ENCODE peak calls at places on chromosomes 12 and 14, in seven cellular contexts. One of them, this sample, is unnamed.

GRCh38 chr14:33932526-33933292 is 18.2 kb downstream of the EGLN3 start:
- DNase-seq in substantia nigra: no peak
- DNase-seq in HFFc6: no peak
- DNase-seq in KG1: no peak
- DNase-seq in activated naive CD8-positive, alpha-beta T cell treated with anti-CD3 and anti-CD28 coated beads for 36 hours: no peak
- DNase-seq in astrocyte of the spinal cord: peak
- DNase-seq in H54: no peak
- DNase-seq in this sample: no peak

GRCh38 chr12:101806280-101806679 is 24.5 kb downstream of the GNPTAB start:
- DNase-seq in HFFc6: no peak
- DNase-seq in H54: no peak
- DNase-seq in KG1: no peak
- DNase-seq in astrocyte of the spinal cord: no peak
- DNase-seq in activated naive CD8-positive, alpha-beta T cell treated with anti-CD3 and anti-CD28 coated beads for 36 hours: no peak
- DNase-seq in substantia nigra: no peak
- DNase-seq in this sample: no peak

GRCh38 chr12:71128191-71128590 is 29.6 kb downstream of the TSPAN8 start:
- DNase-seq in KG1: no peak
- DNase-seq in activated naive CD8-positive, alpha-beta T cell treated with anti-CD3 and anti-CD28 coated beads for 36 hours: no peak
- DNase-seq in HFFc6: no peak
- DNase-seq in astrocyte of the spinal cord: no peak
- DNase-seq in substantia nigra: no peak
- DNase-seq in H54: no peak
- DNase-seq in this sample: no peak

GRCh38 chr14:74400328-74400727 is 25.7 kb downstream of the SYNDIG1L start:
- DNase-seq in activated naive CD8-positive, alpha-beta T cell treated with anti-CD3 and anti-CD28 coated beads for 36 hours: no peak
- DNase-seq in substantia nigra: no peak
- DNase-seq in astrocyte of the spinal cord: no peak
- DNase-seq in KG1: no peak
- DNase-seq in H54: no peak
- DNase-seq in HFFc6: peak
- DNase-seq in this sample: peak

GRCh38 chr12:48954781-48955501 is 2.3 kb downstream of the ARF3 start:
- DNase-seq in activated naive CD8-positive, alpha-beta T cell treated with anti-CD3 and anti-CD28 coated beads for 36 hours: no peak
- DNase-seq in H54: no peak
- DNase-seq in substantia nigra: no peak
- DNase-seq in HFFc6: no peak
- DNase-seq in astrocyte of the spinal cord: no peak
- DNase-seq in KG1: peak
- DNase-seq in this sample: no peak

GRCh38 chr14:61461808-61462275 is 140.5 kb downstream of the PRKCH start:
- DNase-seq in HFFc6: peak
- DNase-seq in H54: no peak
- DNase-seq in activated naive CD8-positive, alpha-beta T cell treated with anti-CD3 and anti-CD28 coated beads for 36 hours: no peak
- DNase-seq in substantia nigra: no peak
- DNase-seq in KG1: peak
- DNase-seq in astrocyte of the spinal cord: peak
- DNase-seq in this sample: peak

GRCh38 chr12:12046401-12046800 is 24.3 kb upstream of the BCL2L14 start:
- DNase-seq in HFFc6: no peak
- DNase-seq in H54: no peak
- DNase-seq in activated naive CD8-positive, alpha-beta T cell treated with anti-CD3 and anti-CD28 coated beads for 36 hours: no peak
- DNase-seq in substantia nigra: no peak
- DNase-seq in astrocyte of the spinal cord: no peak
- DNase-seq in KG1: no peak
- DNase-seq in this sample: no peak

GRCh38 chr14:51004801-51005526 is 60.7 kb upstream of the PYGL start:
- DNase-seq in H54: peak
- DNase-seq in KG1: no peak
- DNase-seq in substantia nigra: no peak
- DNase-seq in activated naive CD8-positive, alpha-beta T cell treated with anti-CD3 and anti-CD28 coated beads for 36 hours: no peak
- DNase-seq in astrocyte of the spinal cord: peak
- DNase-seq in HFFc6: no peak
- DNase-seq in this sample: peak

GRCh38 chr12:43099691-43100163 is 452.3 kb downstream of the ADAMTS20 start:
- DNase-seq in H54: no peak
- DNase-seq in KG1: no peak
- DNase-seq in substantia nigra: no peak
- DNase-seq in astrocyte of the spinal cord: no peak
- DNase-seq in activated naive CD8-positive, alpha-beta T cell treated with anti-CD3 and anti-CD28 coated beads for 36 hours: no peak
- DNase-seq in HFFc6: no peak
- DNase-seq in this sample: no peak

GRCh38 chr14:70096866-70097265 is 91.9 kb downstream of the SLC8A3 start:
- DNase-seq in activated naive CD8-positive, alpha-beta T cell treated with anti-CD3 and anti-CD28 coated beads for 36 hours: no peak
- DNase-seq in HFFc6: no peak
- DNase-seq in KG1: no peak
- DNase-seq in astrocyte of the spinal cord: no peak
- DNase-seq in H54: no peak
- DNase-seq in substantia nigra: no peak
- DNase-seq in this sample: peak

GRCh38 chr14:39376671-39377403 is 55.4 kb downstream of the FBXO33 start:
- DNase-seq in KG1: no peak
- DNase-seq in H54: no peak
- DNase-seq in activated naive CD8-positive, alpha-beta T cell treated with anti-CD3 and anti-CD28 coated beads for 36 hours: no peak
- DNase-seq in HFFc6: peak
- DNase-seq in astrocyte of the spinal cord: peak
- DNase-seq in substantia nigra: no peak
- DNase-seq in this sample: no peak

GRCh38 chr12:84508325-84508861 is 404.2 kb downstream of the SLC6A15 start:
- DNase-seq in substantia nigra: no peak
- DNase-seq in activated naive CD8-positive, alpha-beta T cell treated with anti-CD3 and anti-CD28 coated beads for 36 hours: no peak
- DNase-seq in astrocyte of the spinal cord: peak
- DNase-seq in HFFc6: peak
- DNase-seq in KG1: no peak
- DNase-seq in H54: peak
- DNase-seq in this sample: peak

GRCh38 chr12:68828669-68829068 is 20.7 kb downstream of the MDM2 start:
- DNase-seq in substantia nigra: no peak
- DNase-seq in H54: no peak
- DNase-seq in HFFc6: no peak
- DNase-seq in activated naive CD8-positive, alpha-beta T cell treated with anti-CD3 and anti-CD28 coated beads for 36 hours: no peak
- DNase-seq in KG1: no peak
- DNase-seq in astrocyte of the spinal cord: no peak
- DNase-seq in this sample: no peak

GRCh38 chr14:37036669-37037341 is 135.6 kb downstream of the SLC25A21 start:
- DNase-seq in activated naive CD8-positive, alpha-beta T cell treated with anti-CD3 and anti-CD28 coated beads for 36 hours: no peak
- DNase-seq in substantia nigra: no peak
- DNase-seq in KG1: no peak
- DNase-seq in H54: no peak
- DNase-seq in astrocyte of the spinal cord: peak
- DNase-seq in HFFc6: no peak
- DNase-seq in this sample: no peak

GRCh38 chr12:31008961-31009840 is 64.5 kb upstream of the DDX11 start:
- DNase-seq in HFFc6: no peak
- DNase-seq in activated naive CD8-positive, alpha-beta T cell treated with anti-CD3 and anti-CD28 coated beads for 36 hours: no peak
- DNase-seq in substantia nigra: no peak
- DNase-seq in H54: no peak
- DNase-seq in astrocyte of the spinal cord: no peak
- DNase-seq in KG1: no peak
- DNase-seq in this sample: no peak

GRCh38 chr14:92039073-92039719 is 663 bp downstream of the TRIP11 start:
- DNase-seq in HFFc6: peak
- DNase-seq in activated naive CD8-positive, alpha-beta T cell treated with anti-CD3 and anti-CD28 coated beads for 36 hours: peak
- DNase-seq in substantia nigra: no peak
- DNase-seq in H54: peak
- DNase-seq in KG1: peak
- DNase-seq in astrocyte of the spinal cord: peak
- DNase-seq in this sample: peak

GRCh38 chr12:11812558-11813421 is 163.3 kb downstream of the ETV6 start:
- DNase-seq in HFFc6: no peak
- DNase-seq in activated naive CD8-positive, alpha-beta T cell treated with anti-CD3 and anti-CD28 coated beads for 36 hours: no peak
- DNase-seq in astrocyte of the spinal cord: peak
- DNase-seq in H54: no peak
- DNase-seq in substantia nigra: peak
- DNase-seq in KG1: no peak
- DNase-seq in this sample: no peak

GRCh38 chr14:75597149-75597548 is 18.7 kb downstream of the FLVCR2 start:
- DNase-seq in H54: no peak
- DNase-seq in activated naive CD8-positive, alpha-beta T cell treated with anti-CD3 and anti-CD28 coated beads for 36 hours: no peak
- DNase-seq in KG1: no peak
- DNase-seq in substantia nigra: peak
- DNase-seq in HFFc6: no peak
- DNase-seq in astrocyte of the spinal cord: no peak
- DNase-seq in this sample: no peak

GRCh38 chr14:74302160-74302628 is 540 bp downstream of the ABCD4 start:
- DNase-seq in HFFc6: peak
- DNase-seq in H54: peak
- DNase-seq in KG1: peak
- DNase-seq in astrocyte of the spinal cord: peak
- DNase-seq in substantia nigra: no peak
- DNase-seq in activated naive CD8-positive, alpha-beta T cell treated with anti-CD3 and anti-CD28 coated beads for 36 hours: no peak
- DNase-seq in this sample: peak

GRCh38 chr12:22287776-22288621 is 46.5 kb downstream of the ST8SIA1 start:
- DNase-seq in H54: no peak
- DNase-seq in activated naive CD8-positive, alpha-beta T cell treated with anti-CD3 and anti-CD28 coated beads for 36 hours: no peak
- DNase-seq in substantia nigra: no peak
- DNase-seq in HFFc6: no peak
- DNase-seq in astrocyte of the spinal cord: peak
- DNase-seq in KG1: no peak
- DNase-seq in this sample: peak

GRCh38 chr12:20757-21156 is 45.8 kb upstream of the IQSEC3 start:
- DNase-seq in KG1: no peak
- DNase-seq in H54: no peak
- DNase-seq in HFFc6: no peak
- DNase-seq in substantia nigra: no peak
- DNase-seq in astrocyte of the spinal cord: no peak
- DNase-seq in activated naive CD8-positive, alpha-beta T cell treated with anti-CD3 and anti-CD28 coated beads for 36 hours: no peak
- DNase-seq in this sample: peak

GRCh38 chr12:14621821-14622220 is 54.1 kb upstream of the PLBD1 start:
- DNase-seq in astrocyte of the spinal cord: no peak
- DNase-seq in HFFc6: no peak
- DNase-seq in KG1: no peak
- DNase-seq in substantia nigra: no peak
- DNase-seq in activated naive CD8-positive, alpha-beta T cell treated with anti-CD3 and anti-CD28 coated beads for 36 hours: no peak
- DNase-seq in H54: no peak
- DNase-seq in this sample: no peak

GRCh38 chr12:110224379-110225304 is 56.4 kb upstream of the ATP2A2 start:
- DNase-seq in astrocyte of the spinal cord: peak
- DNase-seq in activated naive CD8-positive, alpha-beta T cell treated with anti-CD3 and anti-CD28 coated beads for 36 hours: no peak
- DNase-seq in H54: no peak
- DNase-seq in KG1: no peak
- DNase-seq in HFFc6: peak
- DNase-seq in substantia nigra: no peak
- DNase-seq in this sample: peak

GRCh38 chr12:49365542-49365941 is 1.7 kb upstream of the SPATS2 start:
- DNase-seq in HFFc6: peak
- DNase-seq in H54: no peak
- DNase-seq in KG1: no peak
- DNase-seq in astrocyte of the spinal cord: peak
- DNase-seq in substantia nigra: no peak
- DNase-seq in activated naive CD8-positive, alpha-beta T cell treated with anti-CD3 and anti-CD28 coated beads for 36 hours: no peak
- DNase-seq in this sample: no peak

GRCh38 chr14:33369972-33370371 is 431.3 kb downstream of the NPAS3 start:
- DNase-seq in substantia nigra: no peak
- DNase-seq in HFFc6: no peak
- DNase-seq in activated naive CD8-positive, alpha-beta T cell treated with anti-CD3 and anti-CD28 coated beads for 36 hours: no peak
- DNase-seq in H54: no peak
- DNase-seq in astrocyte of the spinal cord: no peak
- DNase-seq in KG1: peak
- DNase-seq in this sample: no peak

GRCh38 chr12:84596276-84596675 is 316.3 kb downstream of the SLC6A15 start:
- DNase-seq in KG1: no peak
- DNase-seq in HFFc6: no peak
- DNase-seq in H54: no peak
- DNase-seq in astrocyte of the spinal cord: no peak
- DNase-seq in substantia nigra: no peak
- DNase-seq in activated naive CD8-positive, alpha-beta T cell treated with anti-CD3 and anti-CD28 coated beads for 36 hours: no peak
- DNase-seq in this sample: no peak

GRCh38 chr14:33435911-33436310 is 497.2 kb downstream of the NPAS3 start:
- DNase-seq in astrocyte of the spinal cord: peak
- DNase-seq in H54: peak
- DNase-seq in substantia nigra: peak
- DNase-seq in KG1: no peak
- DNase-seq in HFFc6: peak
- DNase-seq in activated naive CD8-positive, alpha-beta T cell treated with anti-CD3 and anti-CD28 coated beads for 36 hours: no peak
- DNase-seq in this sample: no peak

GRCh38 chr12:65853489-65854157 is 29.3 kb downstream of the HMGA2 start:
- DNase-seq in H54: no peak
- DNase-seq in HFFc6: peak
- DNase-seq in KG1: no peak
- DNase-seq in activated naive CD8-positive, alpha-beta T cell treated with anti-CD3 and anti-CD28 coated beads for 36 hours: no peak
- DNase-seq in substantia nigra: no peak
- DNase-seq in astrocyte of the spinal cord: peak
- DNase-seq in this sample: peak

GRCh38 chr12:124689585-124689984 is 122.2 kb upstream of the NCOR2 start:
- DNase-seq in HFFc6: no peak
- DNase-seq in substantia nigra: no peak
- DNase-seq in activated naive CD8-positive, alpha-beta T cell treated with anti-CD3 and anti-CD28 coated beads for 36 hours: no peak
- DNase-seq in astrocyte of the spinal cord: no peak
- DNase-seq in H54: no peak
- DNase-seq in KG1: no peak
- DNase-seq in this sample: no peak

This sample was measured in AG08396.